ENCODE peak calls at places on chromosome 19, in four cellular contexts. One of them, this sample, is unnamed.

GRCh38 chr19:18418034-18418724 is 1.0 kb upstream of the SSBP4 start:
- DNase-seq in K562: peak
- DNase-seq in HepG2: no peak
- DNase-seq in H1: no peak
- DNase-seq in this sample: no peak

GRCh38 chr19:20005741-20006140 is 33.6 kb downstream of the ZNF682 start:
- DNase-seq in H1: no peak
- DNase-seq in K562: no peak
- DNase-seq in HepG2: no peak
- DNase-seq in this sample: no peak

GRCh38 chr19:41535029-41535622 is 40.8 kb upstream of the CEACAM21 start:
- DNase-seq in HepG2: no peak
- DNase-seq in K562: no peak
- DNase-seq in H1: no peak
- DNase-seq in this sample: peak

GRCh38 chr19:48676487-48676886 is 3.7 kb upstream of the NTN5 start:
- DNase-seq in HepG2: no peak
- DNase-seq in H1: no peak
- DNase-seq in K562: no peak
- DNase-seq in this sample: no peak

GRCh38 chr19:18160792-18161690 is 8.1 kb downstream of the PIK3R2 start:
- DNase-seq in HepG2: peak
- DNase-seq in H1: no peak
- DNase-seq in K562: peak
- DNase-seq in this sample: no peak

GRCh38 chr19:56350416-56351045 is 35.9 kb upstream of the ZSCAN5A start:
- DNase-seq in HepG2: peak
- DNase-seq in K562: peak
- DNase-seq in H1: no peak
- DNase-seq in this sample: peak

GRCh38 chr19:534088-534487 is 2.5 kb downstream of the CDC34 start:
- DNase-seq in H1: no peak
- DNase-seq in K562: no peak
- DNase-seq in HepG2: no peak
- DNase-seq in this sample: no peak

GRCh38 chr19:48445606-48446481 is at the start of gene GRWD1:
- DNase-seq in K562: peak
- DNase-seq in H1: peak
- DNase-seq in HepG2: peak
- DNase-seq in this sample: peak

GRCh38 chr19:40465025-40465780 is at the start of gene BLVRB:
- DNase-seq in H1: no peak
- DNase-seq in HepG2: peak
- DNase-seq in K562: no peak
- DNase-seq in this sample: no peak

GRCh38 chr19:55206664-55207500 is 2.4 kb downstream of the PTPRH start:
- DNase-seq in H1: no peak
- DNase-seq in K562: peak
- DNase-seq in HepG2: peak
- DNase-seq in this sample: no peak

GRCh38 chr19:40785526-40785925 is 7.5 kb downstream of the RAB4B start:
- DNase-seq in H1: no peak
- DNase-seq in HepG2: no peak
- DNase-seq in K562: no peak
- DNase-seq in this sample: no peak

GRCh38 chr19:47499371-47499770 is 15.4 kb upstream of the KPTN start:
- DNase-seq in HepG2: no peak
- DNase-seq in K562: no peak
- DNase-seq in H1: no peak
- DNase-seq in this sample: no peak

GRCh38 chr19:32692727-32693061 is 1.1 kb downstream of the NUDT19 start:
- DNase-seq in K562: peak
- DNase-seq in H1: no peak
- DNase-seq in HepG2: no peak
- DNase-seq in this sample: no peak

GRCh38 chr19:30222428-30222873 is 149.7 kb upstream of the ZNF536 start:
- DNase-seq in H1: no peak
- DNase-seq in HepG2: no peak
- DNase-seq in K562: peak
- DNase-seq in this sample: no peak

GRCh38 chr19:31500540-31500830 is 151.2 kb upstream of the TSHZ3 start:
- DNase-seq in K562: no peak
- DNase-seq in H1: no peak
- DNase-seq in HepG2: no peak
- DNase-seq in this sample: no peak

GRCh38 chr19:31905980-31906948 is 439.1 kb upstream of the ZNF507 start:
- DNase-seq in H1: no peak
- DNase-seq in K562: no peak
- DNase-seq in HepG2: no peak
- DNase-seq in this sample: no peak

GRCh38 chr19:33813391-33814101 is 16.9 kb downstream of the KCTD15 start:
- DNase-seq in K562: no peak
- DNase-seq in H1: no peak
- DNase-seq in HepG2: no peak
- DNase-seq in this sample: no peak

GRCh38 chr19:14561832-14562351 is 10.0 kb downstream of the NDUFB7 start:
- DNase-seq in HepG2: no peak
- DNase-seq in K562: no peak
- DNase-seq in H1: no peak
- DNase-seq in this sample: no peak

DNA sequence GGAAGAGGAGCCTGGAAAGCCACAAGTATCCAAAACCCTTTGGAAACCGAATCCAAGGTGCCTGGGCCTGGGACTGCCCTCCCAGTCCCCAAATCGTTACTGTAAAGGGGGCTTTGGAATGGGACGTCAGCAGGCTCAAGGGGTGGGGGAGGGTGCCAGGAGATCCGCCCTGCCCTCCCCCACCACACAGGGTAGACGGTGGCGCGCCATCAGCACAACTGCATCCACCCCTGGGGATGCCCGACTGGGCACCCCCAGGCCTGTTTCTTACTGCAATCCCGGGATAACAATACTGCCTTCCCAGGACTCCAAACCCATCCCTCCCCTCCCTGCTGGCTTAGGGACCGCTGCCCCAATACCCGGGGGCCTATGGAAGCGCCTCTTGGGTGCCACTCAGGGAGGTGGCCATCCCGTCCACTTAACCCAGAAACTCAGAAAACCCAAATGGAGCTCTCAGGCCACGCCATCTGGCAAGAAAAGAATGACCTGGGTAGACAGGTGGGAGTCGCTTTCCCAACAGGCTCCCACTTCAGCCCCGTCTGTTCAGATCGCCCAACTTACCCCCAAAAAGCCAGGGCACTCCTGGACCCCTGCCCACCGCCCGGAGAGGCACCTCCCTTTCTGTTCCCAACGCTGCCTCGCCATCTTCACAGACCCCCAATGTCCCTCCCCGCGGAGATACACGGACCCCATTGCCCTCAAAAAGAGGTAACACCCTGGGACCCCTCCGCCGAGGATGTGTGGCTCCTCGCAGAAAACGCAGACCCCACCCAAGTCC is 2.4 kb downstream of the KLF16 start:
- DNase-seq in HepG2: no peak
- DNase-seq in K562: no peak
- DNase-seq in H1: no peak
- DNase-seq in this sample: no peak
- TF ChIP-seq BRCA1 in HepG2: no peak
- TF ChIP-seq BRCA1 in K562: no peak
- TF ChIP-seq BRCA1 in H1: no peak
- TF ChIP-seq BRCA1 in this sample: no peak

DNA sequence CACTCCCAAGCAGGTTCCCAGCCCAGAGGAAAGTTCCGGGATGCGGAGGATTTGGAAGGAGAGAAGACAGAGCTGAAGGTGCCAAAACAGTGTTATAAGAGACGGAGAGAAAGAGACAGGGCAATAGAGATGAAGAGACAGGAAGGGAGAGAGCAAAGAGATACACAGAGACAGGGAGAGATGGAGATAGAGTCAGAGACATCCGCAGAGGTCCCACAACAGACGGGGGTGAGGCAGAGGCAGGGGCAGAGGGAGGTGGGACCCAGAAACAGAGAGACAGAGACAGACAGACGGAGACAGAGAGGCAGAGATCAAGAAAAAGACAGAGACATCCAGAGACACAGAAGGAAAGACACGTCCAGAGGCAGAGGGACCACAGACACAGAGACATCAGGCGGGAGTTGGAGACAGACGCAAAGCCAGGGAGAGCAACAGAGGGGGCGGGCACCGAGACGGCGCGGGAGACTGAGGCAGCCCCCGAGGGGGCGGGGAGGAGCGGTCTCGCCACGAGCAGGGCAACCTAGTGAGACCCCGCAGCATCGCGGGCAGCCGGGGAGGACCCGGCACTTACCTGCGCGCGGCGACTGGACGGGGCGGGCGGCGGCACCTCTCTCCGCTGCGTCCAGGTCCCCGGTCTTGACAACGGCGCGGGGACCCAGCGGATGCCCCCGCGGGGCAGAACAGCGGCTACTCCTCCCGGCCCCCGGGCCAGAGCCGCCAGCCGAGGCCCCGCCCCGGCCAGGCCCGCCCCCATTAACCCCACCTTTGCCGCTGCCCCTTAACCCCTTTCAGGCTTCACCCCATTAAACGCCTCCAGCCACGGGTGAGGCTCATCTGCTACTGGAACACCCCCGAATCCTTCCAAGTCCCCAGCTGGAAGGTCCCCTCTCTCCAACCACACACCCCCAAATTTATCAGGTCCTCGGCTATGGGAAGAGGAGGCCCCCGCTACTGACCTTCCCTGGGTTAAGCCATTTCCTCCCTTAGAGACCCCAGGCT is at the start of gene GPR4:
- DNase-seq in K562: peak
- DNase-seq in HepG2: no peak
- DNase-seq in H1: no peak
- DNase-seq in this sample: no peak
- TF ChIP-seq EZH2 in K562: no peak
- TF ChIP-seq EZH2 in HepG2: peak
- TF ChIP-seq EZH2 in H1: peak
- TF ChIP-seq EZH2 in this sample: no peak

DNA sequence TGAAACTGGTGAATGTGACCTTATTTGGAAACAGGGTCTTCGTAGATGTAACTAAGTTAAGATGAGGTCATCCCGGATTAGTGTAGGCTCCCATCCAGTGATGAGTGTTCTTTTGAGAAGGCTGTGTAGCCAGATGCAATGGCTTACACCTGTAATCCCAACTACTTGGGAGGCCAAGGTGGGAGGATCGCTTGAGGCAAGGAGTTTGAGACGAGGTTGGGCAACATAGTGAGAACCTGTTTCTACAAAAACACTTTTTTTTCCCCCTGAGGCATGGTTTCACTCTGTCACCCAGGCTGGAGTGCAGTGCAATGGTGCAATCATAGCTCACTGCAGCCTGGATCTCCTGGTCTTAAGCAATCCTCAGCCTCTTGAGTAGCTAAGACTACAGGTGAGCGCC is 36.4 kb downstream of the FBN3 start:
- DNase-seq in H1: no peak
- DNase-seq in HepG2: no peak
- DNase-seq in K562: no peak
- DNase-seq in this sample: no peak
- TF ChIP-seq BRCA1 in H1: no peak
- TF ChIP-seq BRCA1 in HepG2: no peak
- TF ChIP-seq BRCA1 in K562: no peak
- TF ChIP-seq BRCA1 in this sample: no peak

GRCh38 chr19:13019330-13019729 is 24.1 kb downstream of the NFIX start:
- DNase-seq in H1: no peak
- DNase-seq in K562: no peak
- DNase-seq in HepG2: no peak
- DNase-seq in this sample: no peak
- TF ChIP-seq EZH2 in H1: no peak
- TF ChIP-seq EZH2 in K562: no peak
- TF ChIP-seq EZH2 in HepG2: no peak
- TF ChIP-seq EZH2 in this sample: no peak

GRCh38 chr19:10686661-10687517 is 14.3 kb upstream of the QTRT1 start:
- DNase-seq in H1: no peak
- DNase-seq in K562: no peak
- DNase-seq in HepG2: no peak
- DNase-seq in this sample: no peak

GRCh38 chr19:10686193-10686592 is 15.0 kb upstream of the QTRT1 start:
- DNase-seq in H1: no peak
- DNase-seq in HepG2: no peak
- DNase-seq in K562: no peak
- DNase-seq in this sample: no peak

GRCh38 chr19:10683064-10683426 is 18.2 kb upstream of the QTRT1 start:
- DNase-seq in HepG2: no peak
- DNase-seq in K562: no peak
- DNase-seq in H1: no peak
- DNase-seq in this sample: no peak

GRCh38 chr19:10683582-10683981 is 17.7 kb upstream of the QTRT1 start:
- DNase-seq in H1: no peak
- DNase-seq in HepG2: no peak
- DNase-seq in K562: no peak
- DNase-seq in this sample: no peak

DNA sequence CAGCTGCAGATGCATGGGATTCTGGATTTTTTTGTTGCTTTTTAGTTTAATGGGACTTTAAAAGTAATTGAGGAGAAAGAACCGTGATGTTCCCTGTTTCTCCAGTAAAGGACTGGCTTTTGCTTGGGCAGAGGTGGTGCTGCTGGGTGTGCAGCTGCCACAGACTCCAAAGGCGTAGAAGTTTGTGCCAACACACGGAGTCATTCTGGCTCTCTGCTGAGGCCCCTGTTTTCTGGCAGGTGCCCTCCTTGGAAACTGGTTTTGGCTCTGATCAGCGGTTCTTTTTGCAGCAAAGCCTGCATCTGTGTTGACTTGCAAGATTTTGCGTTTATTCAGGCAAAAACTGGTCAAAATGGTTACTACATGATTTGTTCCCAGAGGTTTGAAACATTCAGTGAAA is 16.0 kb upstream of the QTRT1 start:
- DNase-seq in HepG2: no peak
- DNase-seq in K562: no peak
- DNase-seq in H1: no peak
- DNase-seq in this sample: no peak
- TF ChIP-seq BRCA1 in HepG2: no peak
- TF ChIP-seq BRCA1 in K562: no peak
- TF ChIP-seq BRCA1 in H1: no peak
- TF ChIP-seq BRCA1 in this sample: no peak

GRCh38 chr19:6113616-6114188 is 3.4 kb upstream of the RFX2 start:
- DNase-seq in HepG2: no peak
- DNase-seq in K562: peak
- DNase-seq in H1: no peak
- DNase-seq in this sample: no peak

GRCh38 chr19:6110360-6110977 is at the start of gene RFX2:
- DNase-seq in HepG2: peak
- DNase-seq in K562: peak
- DNase-seq in H1: peak
- DNase-seq in this sample: peak

GRCh38 chr19:6108721-6109633 is 1.3 kb downstream of the RFX2 start:
- DNase-seq in HepG2: no peak
- DNase-seq in H1: no peak
- DNase-seq in K562: peak
- DNase-seq in this sample: no peak

GRCh38 chr19:6105444-6105843 is 4.9 kb downstream of the RFX2 start:
- DNase-seq in H1: no peak
- DNase-seq in HepG2: no peak
- DNase-seq in K562: no peak
- DNase-seq in this sample: no peak

GRCh38 chr19:6109947-6110346 is 353 bp downstream of the RFX2 start:
- DNase-seq in HepG2: no peak
- DNase-seq in K562: no peak
- DNase-seq in H1: no peak
- DNase-seq in this sample: no peak
- TF ChIP-seq EZH2 in HepG2: no peak
- TF ChIP-seq EZH2 in K562: no peak
- TF ChIP-seq EZH2 in H1: no peak
- TF ChIP-seq EZH2 in this sample: no peak

This sample was measured in GM12878.